ENCODE peak calls at places on chromosomes 4 and X, in ten cellular contexts. C, J, U, F, Y, H, Q, G, L and W are unnamed samples.

GRCh38 chr4:61590881-61591280 is 390.8 kb downstream of the ADGRL3 start:
- DNase-seq in C (no peak), G (peak; percentile 16), J (no peak), Q (no peak), Y (no peak), F (no peak), H (no peak), L (no peak), U (no peak), W (no peak)

GRCh38 chr4:119299221-119300071 is 22.5 kb downstream of the FABP2 start:
- DNase-seq in H (peak; percentile 42), Q (no peak), L (no peak), G (peak; percentile 29), C (no peak), U (no peak), F (peak; percentile 23), J (no peak), Y (no peak), W (no peak)

GRCh38 chr4:15930314-15930713 is 8.2 kb downstream of the FGFBP1 start:
- DNase-seq in Y (no peak), H (peak; percentile 59), L (no peak), C (no peak), F (no peak), Q (no peak), U (no peak), G (no peak), J (peak; percentile 7), W (no peak)

GRCh38 chr4:117971406-117971805 is 62.9 kb upstream of the NDST3 start:
- DNase-seq in J (no peak), H (no peak), L (no peak), C (no peak), Q (no peak), F (no peak), Y (no peak), U (no peak), G (no peak), W (no peak)

GRCh38 chr4:103099691-103100392 is at the start of gene BDH2:
- DNase-seq in U (peak; percentile 89), F (peak; percentile 90), G (peak; percentile 96), C (peak; percentile 52), Y (peak; percentile 90), H (peak; percentile 98), J (peak; percentile 47), Q (peak; percentile 41), L (peak; percentile 67), W (peak; percentile 58)

GRCh38 chrX:17499512-17499911 is 124.5 kb downstream of the NHS start:
- DNase-seq in Y (no peak), J (no peak), F (no peak), C (no peak), H (no peak), G (no peak), L (no peak), U (no peak), Q (no peak), W (no peak)

GRCh38 chr4:42865572-42866189 is 26.8 kb upstream of the GRXCR1 start:
- DNase-seq in Q (peak; percentile 57), Y (no peak), F (peak; percentile 1), C (no peak), U (peak; percentile 55), J (peak; percentile 64), L (no peak), G (peak; percentile 77), H (peak; percentile 59), W (peak; percentile 52)

GRCh38 chrX:13938053-13938765 is 91.5 kb downstream of the GEMIN8 start:
- DNase-seq in L (no peak), F (peak; percentile 2), Y (no peak), G (peak; percentile 40), J (peak; percentile 5), Q (peak; percentile 65), C (peak; percentile 38), U (peak; percentile 74), H (no peak), W (peak; percentile 34)

GRCh38 chrX:140712413-140713173 is 3.0 kb downstream of the LINC00632 start:
- DNase-seq in G (peak; percentile 48), L (peak; percentile 74), Y (no peak), Q (peak; percentile 77), J (peak; percentile 13), C (peak; percentile 19), F (peak; percentile 38), U (peak; percentile 51), H (no peak), W (peak; percentile 0)

GRCh38 chrX:151697537-151697936 is 2.3 kb downstream of the PRRG3 start:
- DNase-seq in F (peak; percentile 60), C (no peak), J (no peak), Q (no peak), Y (no peak), H (peak; percentile 96), L (no peak), U (no peak), G (peak; percentile 8), W (no peak)

GRCh38 chr4:86233681-86234080 is 126.2 kb downstream of the MAPK10 start:
- DNase-seq in Q (no peak), J (no peak), G (no peak), U (no peak), F (peak; percentile 82), H (no peak), C (no peak), Y (no peak), L (no peak), W (no peak)

GRCh38 chr4:22522206-22522605 is 6.3 kb upstream of the ADGRA3 start:
- DNase-seq in L (no peak), H (no peak), Q (no peak), G (no peak), F (no peak), J (no peak), Y (no peak), U (no peak), C (no peak), W (no peak)

GRCh38 chrX:87518504-87518903 is 902 bp downstream of the KLHL4 start:
- DNase-seq in Y (no peak), Q (no peak), J (no peak), C (no peak), L (no peak), G (peak; percentile 18), U (no peak), H (peak; percentile 30), F (no peak), W (no peak)

GRCh38 chr4:829291-829690 is 3.4 kb upstream of the CPLX1 start:
- DNase-seq in L (peak; percentile 53), Q (no peak), Y (no peak), H (no peak), U (no peak), C (no peak), G (no peak), F (no peak), J (no peak), W (no peak)

GRCh38 chr4:124028172-124028571 is 631.6 kb downstream of the SPRY1 start:
- DNase-seq in U (no peak), Y (no peak), J (no peak), H (no peak), G (no peak), Q (no peak), L (no peak), C (no peak), F (no peak), W (no peak)

GRCh38 chr4:97104006-97104405 is 1039.3 kb downstream of the STPG2 start:
- DNase-seq in Q (no peak), L (no peak), Y (no peak), J (no peak), U (no peak), G (no peak), H (no peak), F (no peak), C (no peak), W (no peak)

GRCh38 chr4:139715721-139716391 is 50.2 kb downstream of the MGST2 start:
- DNase-seq in L (no peak), C (no peak), Q (no peak), U (no peak), H (no peak), F (no peak), Y (no peak), J (no peak), G (no peak), W (no peak)

GRCh38 chr4:25308761-25309160 is 3.8 kb upstream of the ZCCHC4 start:
- DNase-seq in Q (no peak), H (peak; percentile 48), Y (no peak), C (no peak), F (peak; percentile 78), L (no peak), U (no peak), G (no peak), J (no peak), W (no peak)